ENCODE peak calls at places on chromosomes 4 and X, in five cellular contexts. O is progenitor cell of endocrine pancreas, D is kidney epithelial cell, Y is BJ, F is kidney. H is an unnamed sample.

GRCh38 chr4:176320340-176320975 is 692 bp downstream of the SPCS3 start:
- DNase-seq in O (peak), D (no peak), Y (no peak), F (peak), H (peak)

GRCh38 chr4:183620421-183620820 is 38.6 kb downstream of the RWDD4 start:
- DNase-seq in O (no peak), D (no peak), Y (no peak), F (no peak), H (no peak)

GRCh38 chrX:74325130-74326059 is 21.4 kb downstream of the ZCCHC13 start:
- DNase-seq in O (no peak), D (no peak), Y (no peak), F (no peak), H (no peak)

GRCh38 chr4:184120549-184121127 is 97.0 kb downstream of the ENPP6 start:
- DNase-seq in O (no peak), D (no peak), Y (no peak), F (peak), H (no peak)

GRCh38 chr4:141541851-141542250 is 94.5 kb upstream of the IL15 start:
- DNase-seq in O (no peak), D (no peak), Y (no peak), F (no peak), H (no peak)

GRCh38 chr4:48237996-48238645 is 31.5 kb downstream of the TEC start:
- DNase-seq in O (no peak), D (no peak), Y (no peak), F (no peak), H (no peak)

GRCh38 chr4:154616731-154617130 is 4.3 kb upstream of the FGG start:
- DNase-seq in O (no peak), D (no peak), Y (no peak), F (no peak), H (peak)

GRCh38 chr4:98203406-98204235 is 57.6 kb upstream of the RAP1GDS1 start:
- DNase-seq in O (no peak), D (no peak), Y (no peak), F (no peak), H (peak)

GRCh38 chr4:134634301-134634700 is 432.7 kb upstream of the PABPC4L start:
- DNase-seq in O (no peak), D (no peak), Y (no peak), F (no peak), H (no peak)

GRCh38 chr4:184853385-184853784 is 27.6 kb upstream of the ACSL1 start:
- DNase-seq in O (no peak), D (no peak), Y (no peak), F (no peak), H (no peak)

GRCh38 chrX:97628807-97629596 is 745.3 kb downstream of the RPA4 start:
- DNase-seq in O (no peak), D (no peak), Y (no peak), F (no peak), H (no peak)

GRCh38 chr4:169311643-169312365 is 41.0 kb upstream of the SH3RF1 start:
- DNase-seq in O (no peak), D (peak), Y (no peak), F (no peak), H (peak)

GRCh38 chr4:76703123-76703490 is 194.8 kb downstream of the SOWAHB start:
- DNase-seq in O (no peak), D (no peak), Y (no peak), F (no peak), H (no peak)

GRCh38 chr4:26144526-26145167 is 176.2 kb upstream of the RBPJ start:
- DNase-seq in O (no peak), D (no peak), Y (no peak), F (no peak), H (no peak)

GRCh38 chr4:172726001-172726423 is 442.6 kb upstream of the GALNT7 start:
- DNase-seq in O (peak), D (no peak), Y (no peak), F (no peak), H (no peak)

GRCh38 chrX:42680651-42681050 is 97.3 kb downstream of the PPP1R2C start:
- DNase-seq in O (no peak), D (no peak), Y (no peak), F (no peak), H (no peak)

GRCh38 chr4:169270156-169270809 is 473 bp downstream of the SH3RF1 start:
- DNase-seq in O (peak), D (no peak), Y (no peak), F (peak), H (peak)

GRCh38 chr4:140448830-140449229 is 21.4 kb upstream of the CLGN start:
- DNase-seq in O (no peak), D (no peak), Y (no peak), F (no peak), H (no peak)

GRCh38 chr4:38911257-38911656 is 43.7 kb downstream of the FAM114A1 start:
- DNase-seq in O (no peak), D (no peak), Y (no peak), F (no peak), H (no peak)

GRCh38 chr4:155796031-155796430 is 37.2 kb downstream of the GUCY1B1 start:
- DNase-seq in O (no peak), D (no peak), Y (no peak), F (no peak), H (no peak)

GRCh38 chr4:127214001-127214400 is 418.8 kb upstream of the INTU start:
- DNase-seq in O (no peak), D (no peak), Y (no peak), F (no peak), H (no peak)

GRCh38 chr4:139839664-139840063 is 174.0 kb downstream of the MGST2 start:
- DNase-seq in O (no peak), D (no peak), Y (no peak), F (no peak), H (no peak)

GRCh38 chr4:118757761-118758213 is 72.6 kb downstream of the METTL14 start:
- DNase-seq in O (no peak), D (no peak), Y (peak), F (no peak), H (no peak)

GRCh38 chrX:6738518-6739470 is 203.9 kb upstream of the VCX3A start:
- DNase-seq in O (no peak), D (no peak), Y (no peak), F (no peak), H (peak)

GRCh38 chr4:176054942-176055341 is 10.7 kb upstream of the WDR17 start:
- DNase-seq in O (no peak), D (no peak), Y (no peak), F (no peak), H (peak)

GRCh38 chrX:139388234-139388633 is 142.3 kb upstream of the F9 start:
- DNase-seq in O (no peak), D (no peak), Y (no peak), F (no peak), H (no peak)

GRCh38 chr4:75990129-75990528 is 616 bp downstream of the SDAD1 start:
- DNase-seq in O (no peak), D (no peak), Y (no peak), F (no peak), H (no peak)

GRCh38 chrX:53682885-53683555 is 3.5 kb downstream of the HUWE1 start:
- DNase-seq in O (no peak), D (no peak), Y (no peak), F (no peak), H (peak)

GRCh38 chr4:168139336-168139735 is 47.0 kb downstream of the ANXA10 start:
- DNase-seq in O (no peak), D (no peak), Y (no peak), F (no peak), H (no peak)

GRCh38 chrX:38636949-38637819 is 75.8 kb downstream of the TSPAN7 start:
- DNase-seq in O (no peak), D (no peak), Y (no peak), F (no peak), H (no peak)

GRCh38 chrX:100643943-100644587 is at the start of gene SRPX2:
- DNase-seq in O (no peak), D (peak), Y (peak), F (no peak), H (no peak)

GRCh38 chrX:107823456-107823855 is 2.2 kb upstream of the MID2 start:
- DNase-seq in O (no peak), D (no peak), Y (peak), F (no peak), H (no peak)

DNA sequence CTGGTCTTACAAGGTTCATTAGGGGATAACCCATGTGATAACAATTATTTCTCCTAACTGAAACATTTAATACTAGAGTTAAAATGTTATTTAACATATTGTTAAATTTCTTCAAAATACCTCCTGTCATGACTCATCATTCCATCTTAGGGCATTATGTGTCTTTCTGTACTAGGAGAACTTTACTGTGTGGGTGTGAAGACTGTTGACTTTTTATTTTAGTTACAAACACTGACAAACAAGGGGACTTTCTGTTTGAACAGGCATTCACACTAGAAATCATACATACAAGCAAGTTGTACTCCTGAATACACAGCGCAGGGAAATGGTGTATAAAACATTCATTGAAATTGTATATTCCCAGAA is 175.9 kb downstream of the FBXW7 start:
- DNase-seq in O (no peak), D (no peak), Y (no peak), F (no peak), H (peak)
- TF ChIP-seq CTCF in O (no peak), D (no peak), Y (no peak), F (no peak), H (no peak)

GRCh38 chrX:129522184-129523059 is 868 bp downstream of the SMARCA1 start:
- DNase-seq in O (peak), D (no peak), Y (no peak), F (peak), H (peak)
- TF ChIP-seq CTCF in O (peak), D (no peak), Y (peak), F (no peak), H (no peak)

GRCh38 chr4:71692198-71692597 is 91.7 kb downstream of the GC start:
- DNase-seq in O (no peak), D (no peak), Y (no peak), F (no peak), H (no peak)
- TF ChIP-seq CTCF in O (no peak), D (no peak), Y (no peak), F (no peak), H (no peak)

GRCh38 chrX:19225906-19226305 is 103.6 kb upstream of the ADGRG2 start:
- DNase-seq in O (no peak), D (no peak), Y (no peak), F (no peak), H (peak)
- TF ChIP-seq CTCF in O (no peak), D (peak), Y (peak), F (no peak), H (peak)

DNA sequence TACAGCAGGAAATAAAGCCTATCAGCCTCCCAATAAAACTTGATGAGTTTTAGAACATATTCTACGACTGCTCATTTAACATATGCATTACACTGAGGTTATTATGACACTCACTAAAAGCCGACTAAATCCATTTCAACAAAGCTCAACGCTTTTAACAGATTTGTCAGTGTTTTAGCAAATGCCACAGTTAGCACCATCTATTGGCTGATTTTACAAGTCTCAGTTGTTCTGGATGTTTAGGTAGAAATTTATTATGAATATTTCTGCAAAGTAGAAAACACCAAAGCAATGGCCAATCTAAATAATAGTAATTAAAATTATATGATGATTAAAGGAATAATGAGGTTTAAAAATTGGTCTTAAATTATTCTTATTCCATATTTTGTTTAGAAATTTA is 993.2 kb upstream of the PCDH7 start:
- DNase-seq in O (no peak), D (no peak), Y (no peak), F (no peak), H (no peak)
- TF ChIP-seq CTCF in O (no peak), D (no peak), Y (no peak), F (no peak), H (no peak)

DNA sequence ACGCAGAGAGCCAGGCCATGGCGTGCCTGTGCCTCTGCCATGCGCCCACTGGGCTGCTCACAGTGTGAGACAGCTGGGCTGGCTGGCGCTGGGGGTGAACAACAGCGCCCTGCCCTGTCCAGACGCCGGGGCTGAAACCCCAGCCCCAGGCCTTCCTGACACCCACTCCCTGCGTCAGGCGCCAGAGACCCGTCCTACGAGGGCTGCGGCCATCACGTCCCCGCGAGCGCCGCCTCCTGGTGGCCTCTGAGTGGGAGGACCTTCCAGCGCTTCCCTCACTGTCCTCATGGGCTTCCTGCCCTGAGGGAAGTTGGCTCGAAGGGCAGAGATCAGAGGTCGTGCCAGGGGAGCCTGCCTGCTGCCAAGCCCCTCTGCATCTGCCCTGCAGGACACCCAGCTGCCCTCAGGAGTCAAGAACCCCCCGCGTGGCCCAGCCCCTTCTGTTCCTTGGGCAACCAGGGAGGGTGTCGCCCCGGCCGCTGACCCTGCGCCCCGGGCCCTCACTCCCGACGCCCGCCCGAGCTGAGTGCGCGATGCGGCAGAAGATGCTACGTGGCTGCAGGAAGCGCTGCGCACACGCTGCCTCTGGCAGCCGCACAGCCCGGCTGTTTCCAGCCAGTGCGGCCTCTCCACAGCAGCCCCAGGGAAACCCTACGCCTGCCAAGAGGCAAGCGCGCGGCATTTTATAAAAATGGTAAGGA is 16.2 kb downstream of the NELFA start:
- DNase-seq in O (no peak), D (no peak), Y (no peak), F (no peak), H (no peak)
- TF ChIP-seq CTCF in O (peak), D (peak), Y (no peak), F (no peak), H (no peak)

GRCh38 chr4:111136438-111136837 is 513.6 kb upstream of the PITX2 start:
- DNase-seq in O (no peak), D (no peak), Y (no peak), F (no peak), H (no peak)
- TF ChIP-seq CTCF in O (peak), D (peak), Y (peak), F (no peak), H (no peak)

GRCh38 chrX:85611926-85612325 is 232.5 kb upstream of the POF1B start:
- DNase-seq in O (no peak), D (no peak), Y (no peak), F (no peak), H (peak)
- TF ChIP-seq CTCF in O (peak), D (peak), Y (no peak), F (peak), H (peak)

GRCh38 chr4:20431422-20432014 is 179.8 kb downstream of the SLIT2 start:
- DNase-seq in O (no peak), D (no peak), Y (no peak), F (no peak), H (no peak)
- TF ChIP-seq CTCF in O (no peak), D (no peak), Y (no peak), F (no peak), H (no peak)

GRCh38 chrX:68500105-68500504 is 1.3 kb downstream of the YIPF6 start:
- DNase-seq in O (no peak), D (no peak), Y (no peak), F (no peak), H (no peak)

GRCh38 chrX:68492583-68492982 is 6.3 kb upstream of the YIPF6 start:
- DNase-seq in O (no peak), D (no peak), Y (no peak), F (no peak), H (no peak)

GRCh38 chrX:68503830-68504229 is 5.0 kb downstream of the YIPF6 start:
- DNase-seq in O (no peak), D (no peak), Y (no peak), F (no peak), H (no peak)

GRCh38 chrX:68498508-68499379 is at the start of gene YIPF6:
- DNase-seq in O (peak), D (no peak), Y (no peak), F (peak), H (peak)

GRCh38 chrX:68498044-68498507 is 775 bp upstream of the YIPF6 start:
- DNase-seq in O (no peak), D (no peak), Y (no peak), F (no peak), H (no peak)
- TF ChIP-seq CTCF in O (peak), D (no peak), Y (no peak), F (no peak), H (no peak)